ENCODE peak calls at places on chromosomes 5 and 9, in ten cellular contexts. One of them, this sample, is unnamed.

GRCh38 chr5:56112526-56113121 is 117.9 kb upstream of the IL6ST start:
- DNase-seq in ELF-1: no peak
- DNase-seq in stomach: no peak
- DNase-seq in NCI-H1092 treated with DMSO at 0.1 percent for 48 hours: no peak
- DNase-seq in NCI-H1930: no peak
- DNase-seq in adrenal gland: no peak
- DNase-seq in Caki2: peak
- DNase-seq in NAMALWA: no peak
- DNase-seq in AG04450: no peak
- DNase-seq in Right ventricle myocardium superior: no peak
- DNase-seq in this sample: no peak

GRCh38 chr5:145483211-145483610 is 351.9 kb downstream of the PRELID2 start:
- DNase-seq in ELF-1: peak
- DNase-seq in stomach: no peak
- DNase-seq in NCI-H1092 treated with DMSO at 0.1 percent for 48 hours: no peak
- DNase-seq in NCI-H1930: no peak
- DNase-seq in adrenal gland: no peak
- DNase-seq in Caki2: peak
- DNase-seq in NAMALWA: no peak
- DNase-seq in AG04450: no peak
- DNase-seq in Right ventricle myocardium superior: no peak
- DNase-seq in this sample: no peak

GRCh38 chr5:38515648-38516047 is 40.8 kb downstream of the LIFR start:
- DNase-seq in ELF-1: no peak
- DNase-seq in stomach: no peak
- DNase-seq in NCI-H1092 treated with DMSO at 0.1 percent for 48 hours: peak
- DNase-seq in NCI-H1930: no peak
- DNase-seq in adrenal gland: no peak
- DNase-seq in Caki2: no peak
- DNase-seq in NAMALWA: no peak
- DNase-seq in AG04450: no peak
- DNase-seq in Right ventricle myocardium superior: no peak
- DNase-seq in this sample: no peak

GRCh38 chr5:55850839-55851674 is at the start of gene IL31RA:
- DNase-seq in ELF-1: no peak
- DNase-seq in stomach: no peak
- DNase-seq in NCI-H1092 treated with DMSO at 0.1 percent for 48 hours: no peak
- DNase-seq in NCI-H1930: no peak
- DNase-seq in adrenal gland: no peak
- DNase-seq in Caki2: peak
- DNase-seq in NAMALWA: no peak
- DNase-seq in AG04450: peak
- DNase-seq in Right ventricle myocardium superior: no peak
- DNase-seq in this sample: no peak

GRCh38 chr5:59276886-59277514 is 616.5 kb downstream of the PDE4D start:
- DNase-seq in ELF-1: no peak
- DNase-seq in stomach: no peak
- DNase-seq in NCI-H1092 treated with DMSO at 0.1 percent for 48 hours: no peak
- DNase-seq in NCI-H1930: no peak
- DNase-seq in adrenal gland: no peak
- DNase-seq in Caki2: no peak
- DNase-seq in NAMALWA: no peak
- DNase-seq in AG04450: no peak
- DNase-seq in Right ventricle myocardium superior: no peak
- DNase-seq in this sample: no peak

GRCh38 chr9:75265525-75265972 is 177.2 kb downstream of the OSTF1 start:
- DNase-seq in ELF-1: peak
- DNase-seq in stomach: peak
- DNase-seq in NCI-H1092 treated with DMSO at 0.1 percent for 48 hours: peak
- DNase-seq in NCI-H1930: peak
- DNase-seq in adrenal gland: peak
- DNase-seq in Caki2: peak
- DNase-seq in NAMALWA: peak
- DNase-seq in AG04450: no peak
- DNase-seq in Right ventricle myocardium superior: no peak
- DNase-seq in this sample: no peak

GRCh38 chr5:173486826-173487225 is 129.6 kb downstream of the BOD1 start:
- DNase-seq in ELF-1: no peak
- DNase-seq in stomach: no peak
- DNase-seq in NCI-H1092 treated with DMSO at 0.1 percent for 48 hours: no peak
- DNase-seq in NCI-H1930: no peak
- DNase-seq in adrenal gland: no peak
- DNase-seq in Caki2: no peak
- DNase-seq in NAMALWA: no peak
- DNase-seq in AG04450: no peak
- DNase-seq in Right ventricle myocardium superior: no peak
- DNase-seq in this sample: no peak

GRCh38 chr5:159061186-159061796 is 38.4 kb downstream of the EBF1 start:
- DNase-seq in ELF-1: no peak
- DNase-seq in stomach: no peak
- DNase-seq in NCI-H1092 treated with DMSO at 0.1 percent for 48 hours: peak
- DNase-seq in NCI-H1930: no peak
- DNase-seq in adrenal gland: peak
- DNase-seq in Caki2: no peak
- DNase-seq in NAMALWA: no peak
- DNase-seq in AG04450: no peak
- DNase-seq in Right ventricle myocardium superior: peak
- DNase-seq in this sample: peak